ENCODE peak calls at places on chromosome 4, in ten cellular contexts. One of them, this sample, is unnamed.

GRCh38 chr4:168876106-168876505 is 133.9 kb downstream of the CBR4 start:
- DNase-seq in M059J: no peak
- DNase-seq in substantia nigra: no peak
- DNase-seq in LoVo: no peak
- DNase-seq in HTR-8/SVneo: no peak
- DNase-seq in neural progenitor cell: no peak
- DNase-seq in SJSA1: no peak
- DNase-seq in activated T-cell treated with anti-CD3 and anti-CD28 coated beads, Interleukin-2, amount 50 U/mL, for 4 hours: no peak
- DNase-seq in iris pigment epithelial cell: no peak
- DNase-seq in heart left ventricle: no peak
- DNase-seq in this sample: no peak

GRCh38 chr4:96649536-96649935 is 809.6 kb downstream of the PDHA2 start:
- DNase-seq in M059J: peak
- DNase-seq in substantia nigra: no peak
- DNase-seq in LoVo: no peak
- DNase-seq in HTR-8/SVneo: peak
- DNase-seq in neural progenitor cell: no peak
- DNase-seq in SJSA1: no peak
- DNase-seq in activated T-cell treated with anti-CD3 and anti-CD28 coated beads, Interleukin-2, amount 50 U/mL, for 4 hours: no peak
- DNase-seq in iris pigment epithelial cell: peak
- DNase-seq in heart left ventricle: no peak
- DNase-seq in this sample: no peak

GRCh38 chr4:102734591-102735385 is 26.0 kb downstream of the MANBA start:
- DNase-seq in M059J: peak
- DNase-seq in substantia nigra: no peak
- DNase-seq in LoVo: no peak
- DNase-seq in HTR-8/SVneo: no peak
- DNase-seq in neural progenitor cell: no peak
- DNase-seq in SJSA1: peak
- DNase-seq in activated T-cell treated with anti-CD3 and anti-CD28 coated beads, Interleukin-2, amount 50 U/mL, for 4 hours: no peak
- DNase-seq in iris pigment epithelial cell: peak
- DNase-seq in heart left ventricle: no peak
- DNase-seq in this sample: no peak

GRCh38 chr4:10546-10870 is 42.6 kb upstream of the ZNF595 start:
- DNase-seq in M059J: no peak
- DNase-seq in substantia nigra: no peak
- DNase-seq in LoVo: no peak
- DNase-seq in HTR-8/SVneo: no peak
- DNase-seq in neural progenitor cell: no peak
- DNase-seq in SJSA1: no peak
- DNase-seq in activated T-cell treated with anti-CD3 and anti-CD28 coated beads, Interleukin-2, amount 50 U/mL, for 4 hours: no peak
- DNase-seq in iris pigment epithelial cell: no peak
- DNase-seq in heart left ventricle: no peak
- DNase-seq in this sample: no peak

GRCh38 chr4:3019471-3019870 is 54.9 kb downstream of the HTT-AS start:
- DNase-seq in M059J: no peak
- DNase-seq in substantia nigra: no peak
- DNase-seq in LoVo: no peak
- DNase-seq in HTR-8/SVneo: no peak
- DNase-seq in neural progenitor cell: no peak
- DNase-seq in SJSA1: no peak
- DNase-seq in activated T-cell treated with anti-CD3 and anti-CD28 coated beads, Interleukin-2, amount 50 U/mL, for 4 hours: no peak
- DNase-seq in iris pigment epithelial cell: no peak
- DNase-seq in heart left ventricle: no peak
- DNase-seq in this sample: no peak

GRCh38 chr4:1819816-1820215 is 26.7 kb downstream of the FGFR3 start:
- DNase-seq in M059J: no peak
- DNase-seq in substantia nigra: no peak
- DNase-seq in LoVo: no peak
- DNase-seq in HTR-8/SVneo: no peak
- DNase-seq in neural progenitor cell: no peak
- DNase-seq in SJSA1: no peak
- DNase-seq in activated T-cell treated with anti-CD3 and anti-CD28 coated beads, Interleukin-2, amount 50 U/mL, for 4 hours: no peak
- DNase-seq in iris pigment epithelial cell: no peak
- DNase-seq in heart left ventricle: no peak
- DNase-seq in this sample: no peak

GRCh38 chr4:15963568-15963967 is 593 bp upstream of the FGFBP2 start:
- DNase-seq in M059J: no peak
- DNase-seq in substantia nigra: no peak
- DNase-seq in LoVo: no peak
- DNase-seq in HTR-8/SVneo: no peak
- DNase-seq in neural progenitor cell: no peak
- DNase-seq in SJSA1: no peak
- DNase-seq in activated T-cell treated with anti-CD3 and anti-CD28 coated beads, Interleukin-2, amount 50 U/mL, for 4 hours: no peak
- DNase-seq in iris pigment epithelial cell: no peak
- DNase-seq in heart left ventricle: no peak
- DNase-seq in this sample: no peak

GRCh38 chr4:7146764-7147071 is 45.6 kb upstream of the SORCS2 start:
- DNase-seq in M059J: no peak
- DNase-seq in substantia nigra: no peak
- DNase-seq in LoVo: no peak
- DNase-seq in HTR-8/SVneo: no peak
- DNase-seq in neural progenitor cell: no peak
- DNase-seq in SJSA1: no peak
- DNase-seq in activated T-cell treated with anti-CD3 and anti-CD28 coated beads, Interleukin-2, amount 50 U/mL, for 4 hours: no peak
- DNase-seq in iris pigment epithelial cell: no peak
- DNase-seq in heart left ventricle: no peak
- DNase-seq in this sample: no peak

GRCh38 chr4:174349156-174349555 is 65.4 kb downstream of the CEP44 start:
- DNase-seq in M059J: no peak
- DNase-seq in substantia nigra: no peak
- DNase-seq in LoVo: no peak
- DNase-seq in HTR-8/SVneo: no peak
- DNase-seq in neural progenitor cell: no peak
- DNase-seq in SJSA1: no peak
- DNase-seq in activated T-cell treated with anti-CD3 and anti-CD28 coated beads, Interleukin-2, amount 50 U/mL, for 4 hours: no peak
- DNase-seq in iris pigment epithelial cell: no peak
- DNase-seq in heart left ventricle: no peak
- DNase-seq in this sample: no peak

GRCh38 chr4:23022032-23022431 is 329.3 kb downstream of the GBA3 start:
- DNase-seq in M059J: peak
- DNase-seq in substantia nigra: no peak
- DNase-seq in LoVo: peak
- DNase-seq in HTR-8/SVneo: peak
- DNase-seq in neural progenitor cell: no peak
- DNase-seq in SJSA1: peak
- DNase-seq in activated T-cell treated with anti-CD3 and anti-CD28 coated beads, Interleukin-2, amount 50 U/mL, for 4 hours: no peak
- DNase-seq in iris pigment epithelial cell: peak
- DNase-seq in heart left ventricle: no peak
- DNase-seq in this sample: no peak

GRCh38 chr4:9994246-9994847 is 26.9 kb downstream of the SLC2A9 start:
- DNase-seq in M059J: no peak
- DNase-seq in substantia nigra: no peak
- DNase-seq in LoVo: no peak
- DNase-seq in HTR-8/SVneo: no peak
- DNase-seq in neural progenitor cell: no peak
- DNase-seq in SJSA1: no peak
- DNase-seq in activated T-cell treated with anti-CD3 and anti-CD28 coated beads, Interleukin-2, amount 50 U/mL, for 4 hours: no peak
- DNase-seq in iris pigment epithelial cell: no peak
- DNase-seq in heart left ventricle: no peak
- DNase-seq in this sample: no peak

GRCh38 chr4:3136454-3136853 is 62.0 kb downstream of the HTT start:
- DNase-seq in M059J: no peak
- DNase-seq in substantia nigra: no peak
- DNase-seq in LoVo: no peak
- DNase-seq in HTR-8/SVneo: no peak
- DNase-seq in neural progenitor cell: no peak
- DNase-seq in SJSA1: no peak
- DNase-seq in activated T-cell treated with anti-CD3 and anti-CD28 coated beads, Interleukin-2, amount 50 U/mL, for 4 hours: no peak
- DNase-seq in iris pigment epithelial cell: peak
- DNase-seq in heart left ventricle: no peak
- DNase-seq in this sample: no peak

GRCh38 chr4:76953956-76954355 is 4.4 kb downstream of the SEPTIN11 start:
- DNase-seq in M059J: no peak
- DNase-seq in substantia nigra: no peak
- DNase-seq in LoVo: no peak
- DNase-seq in HTR-8/SVneo: no peak
- DNase-seq in neural progenitor cell: no peak
- DNase-seq in SJSA1: no peak
- DNase-seq in activated T-cell treated with anti-CD3 and anti-CD28 coated beads, Interleukin-2, amount 50 U/mL, for 4 hours: no peak
- DNase-seq in iris pigment epithelial cell: no peak
- DNase-seq in heart left ventricle: no peak
- DNase-seq in this sample: no peak

GRCh38 chr4:96352051-96352517 is 512.2 kb downstream of the PDHA2 start:
- DNase-seq in M059J: peak
- DNase-seq in substantia nigra: no peak
- DNase-seq in LoVo: no peak
- DNase-seq in HTR-8/SVneo: no peak
- DNase-seq in neural progenitor cell: peak
- DNase-seq in SJSA1: no peak
- DNase-seq in activated T-cell treated with anti-CD3 and anti-CD28 coated beads, Interleukin-2, amount 50 U/mL, for 4 hours: no peak
- DNase-seq in iris pigment epithelial cell: peak
- DNase-seq in heart left ventricle: no peak
- DNase-seq in this sample: peak

GRCh38 chr4:181204109-181204508 is 1039.1 kb upstream of the TENM3 start:
- DNase-seq in M059J: no peak
- DNase-seq in substantia nigra: no peak
- DNase-seq in LoVo: no peak
- DNase-seq in HTR-8/SVneo: no peak
- DNase-seq in neural progenitor cell: no peak
- DNase-seq in SJSA1: no peak
- DNase-seq in activated T-cell treated with anti-CD3 and anti-CD28 coated beads, Interleukin-2, amount 50 U/mL, for 4 hours: no peak
- DNase-seq in iris pigment epithelial cell: no peak
- DNase-seq in heart left ventricle: no peak
- DNase-seq in this sample: no peak

GRCh38 chr4:159047478-159048165 is 55.3 kb upstream of the RAPGEF2 start:
- DNase-seq in M059J: peak
- DNase-seq in substantia nigra: no peak
- DNase-seq in LoVo: no peak
- DNase-seq in HTR-8/SVneo: peak
- DNase-seq in neural progenitor cell: no peak
- DNase-seq in SJSA1: no peak
- DNase-seq in activated T-cell treated with anti-CD3 and anti-CD28 coated beads, Interleukin-2, amount 50 U/mL, for 4 hours: no peak
- DNase-seq in iris pigment epithelial cell: peak
- DNase-seq in heart left ventricle: no peak
- DNase-seq in this sample: no peak

GRCh38 chr4:125705681-125706080 is 390.9 kb downstream of the FAT4 start:
- DNase-seq in M059J: no peak
- DNase-seq in substantia nigra: no peak
- DNase-seq in LoVo: no peak
- DNase-seq in HTR-8/SVneo: no peak
- DNase-seq in neural progenitor cell: no peak
- DNase-seq in SJSA1: no peak
- DNase-seq in activated T-cell treated with anti-CD3 and anti-CD28 coated beads, Interleukin-2, amount 50 U/mL, for 4 hours: no peak
- DNase-seq in iris pigment epithelial cell: no peak
- DNase-seq in heart left ventricle: no peak
- DNase-seq in this sample: no peak